ENCODE peak calls at places on chromosome 16, in ten cellular contexts. Y is adipocyte; M is transverse colon; C is stomach; Z is left ventricle myocardium inferior; T is skeletal muscle cell; N is heart right ventricle; F is NCI-H446 treated with DMSO at 0.1 percent for 48 hours; J is fibroblast of lung; S is activated T-helper 9 cell treated with anti-CD3 and anti-CD28 coated beads, Interleukin-2, amount 50 U/mL, for 16 hours. H is an unnamed sample.

GRCh38 chr16:79286646-79287423 is 313.7 kb downstream of the MAF start:
- DNase-seq in Y (no peak), S (peak; percentile 16), Z (peak; percentile 51), J (no peak), M (peak; percentile 58), F (no peak), C (peak; percentile 49), T (no peak), N (peak; percentile 47), H (peak; percentile 71)

GRCh38 chr16:11396241-11397048 is 51.2 kb downstream of the RMI2 start:
- DNase-seq in M (peak; percentile 68), Z (peak; percentile 67), F (no peak), C (peak; percentile 76), Y (peak; percentile 89), J (peak; percentile 40), S (peak; percentile 56), N (peak; percentile 70), T (no peak), H (peak; percentile 65)

GRCh38 chr16:2224183-2224486 is 744 bp downstream of the E4F1 start:
- DNase-seq in Y (no peak), M (no peak), T (no peak), N (no peak), F (no peak), Z (no peak), S (no peak), C (no peak), J (peak; percentile 46), H (no peak)

GRCh38 chr16:31301708-31302400 is 42.1 kb downstream of the ITGAM start:
- DNase-seq in J (no peak), F (peak; percentile 1), T (no peak), Y (peak; percentile 22), M (no peak), Z (no peak), S (no peak), N (no peak), C (no peak), H (no peak)

GRCh38 chr16:3577302-3577752 is at the start of gene NLRC3:
- DNase-seq in T (no peak), Y (no peak), N (no peak), F (no peak), Z (no peak), J (no peak), M (peak; percentile 28), S (no peak), C (no peak), H (no peak)

GRCh38 chr16:87845807-87846619 is 23.3 kb downstream of the SLC7A5 start:
- DNase-seq in S (no peak), F (no peak), N (no peak), T (no peak), J (no peak), Z (no peak), C (no peak), M (no peak), Y (no peak), H (no peak)

GRCh38 chr16:85028638-85029412 is 1.2 kb downstream of the KIAA0513 start:
- DNase-seq in S (peak; percentile 61), N (no peak), Z (no peak), F (no peak), J (peak; percentile 76), Y (peak; percentile 74), C (peak; percentile 84), T (no peak), M (peak; percentile 80), H (peak; percentile 93)

GRCh38 chr16:1530883-1531637 is 2.4 kb upstream of the TMEM204 start:
- DNase-seq in S (no peak), M (peak; percentile 32), Y (peak; percentile 94), T (peak; percentile 31), C (no peak), F (no peak), N (peak; percentile 77), J (no peak), Z (peak; percentile 80), H (peak; percentile 32)

GRCh38 chr16:35497399-35497798 is 2038.0 kb downstream of the TP53TG3F start:
- DNase-seq in F (no peak), C (no peak), S (no peak), N (no peak), J (no peak), Y (no peak), T (no peak), Z (no peak), M (no peak), H (no peak)

GRCh38 chr16:4626396-4626795 is 1.8 kb downstream of the MGRN1 start:
- DNase-seq in F (no peak), S (no peak), Z (no peak), M (no peak), Y (no peak), T (no peak), J (no peak), C (no peak), N (no peak), H (no peak)

GRCh38 chr16:1053700-1054368 is 18.7 kb upstream of the SSTR5 start:
- DNase-seq in S (no peak), J (no peak), T (no peak), Z (no peak), M (no peak), N (no peak), F (no peak), C (no peak), Y (no peak), H (no peak)

GRCh38 chr16:86823895-86824671 is 245.7 kb downstream of the FOXL1 start:
- DNase-seq in C (no peak), Z (no peak), T (peak; percentile 87), S (no peak), N (no peak), F (no peak), Y (no peak), J (peak; percentile 99), M (no peak), H (no peak)

GRCh38 chr16:14193316-14193871 is 122.3 kb downstream of the MRTFB start:
- DNase-seq in C (peak; percentile 34), F (no peak), M (peak; percentile 45), T (no peak), S (no peak), J (no peak), N (no peak), Y (no peak), Z (no peak), H (no peak)

GRCh38 chr16:13909872-13910303 is 10.1 kb upstream of the ERCC4 start:
- DNase-seq in S (no peak), F (peak; percentile 77), T (peak; percentile 12), C (peak; percentile 87), M (no peak), Z (peak; percentile 60), Y (peak; percentile 80), J (peak; percentile 93), N (peak; percentile 27), H (peak; percentile 97)

GRCh38 chr16:88430524-88431446 is 22.3 kb upstream of the ZFPM1 start:
- DNase-seq in J (peak; percentile 18), F (no peak), T (no peak), Z (peak; percentile 40), M (peak; percentile 39), C (no peak), S (peak; percentile 18), Y (no peak), N (peak; percentile 49), H (peak; percentile 29)

GRCh38 chr16:85330694-85331188 is 218.5 kb upstream of the CIBAR2 start:
- DNase-seq in Z (no peak), J (peak; percentile 88), M (no peak), F (peak; percentile 33), Y (peak; percentile 82), N (no peak), S (no peak), C (no peak), T (peak; percentile 67), H (peak; percentile 43)

GRCh38 chr16:27475561-27475960 is 73.6 kb downstream of the IL21R start:
- DNase-seq in T (peak; percentile 57), F (no peak), S (no peak), C (no peak), Y (peak; percentile 76), M (no peak), J (peak; percentile 95), N (no peak), Z (no peak), H (no peak)

GRCh38 chr16:81405702-81406113 is 38.9 kb upstream of the CMIP start:
- DNase-seq in Y (peak; percentile 51), F (no peak), T (peak; percentile 51), J (peak; percentile 99), Z (no peak), N (no peak), C (peak; percentile 44), S (no peak), M (no peak), H (peak; percentile 25)

GRCh38 chr16:1494711-1495110 is 1.6 kb downstream of the TELO2 start:
- DNase-seq in Y (no peak), Z (peak; percentile 65), T (no peak), F (no peak), N (peak; percentile 60), J (no peak), S (no peak), C (no peak), M (no peak), H (no peak)

GRCh38 chr16:2776500-2777139 is 460 bp downstream of the ELOB start:
- DNase-seq in Z (no peak), F (no peak), T (no peak), N (peak; percentile 48), Y (peak; percentile 59), J (no peak), S (no peak), C (no peak), M (no peak), H (no peak)

GRCh38 chr16:87778830-87779579 is 13.2 kb upstream of the KLHDC4 start:
- DNase-seq in T (peak; percentile 81), C (peak; percentile 94), M (peak; percentile 93), Z (peak; percentile 87), F (peak; percentile 14), N (peak; percentile 88), S (peak; percentile 91), Y (peak; percentile 98), J (peak; percentile 94), H (peak; percentile 90)

GRCh38 chr16:84973776-84974523 is 37.4 kb downstream of the ZDHHC7 start:
- DNase-seq in Z (no peak), F (no peak), J (no peak), C (no peak), M (no peak), T (no peak), S (no peak), N (no peak), Y (no peak), H (no peak)

GRCh38 chr16:58026139-58026704 is 668 bp downstream of the MMP15 start:
- DNase-seq in Y (peak; percentile 75), Z (peak; percentile 66), F (no peak), J (peak; percentile 43), T (no peak), M (peak; percentile 52), C (peak; percentile 66), N (peak; percentile 73), S (no peak), H (peak; percentile 67)

GRCh38 chr16:67389911-67390815 is 3.1 kb downstream of the TPPP3 start:
- DNase-seq in M (no peak), C (no peak), T (no peak), J (no peak), Y (no peak), Z (peak; percentile 46), F (no peak), S (no peak), N (peak; percentile 50), H (peak; percentile 67)

GRCh38 chr16:84806256-84806889 is 13.4 kb upstream of the CRISPLD2 start:
- DNase-seq in M (no peak), J (peak; percentile 94), S (no peak), T (peak; percentile 81), Y (peak; percentile 80), F (no peak), N (peak; percentile 53), C (peak; percentile 42), Z (peak; percentile 52), H (peak; percentile 37)

GRCh38 chr16:66435896-66436295 is 8.8 kb downstream of the BEAN1 start:
- DNase-seq in F (no peak), C (no peak), N (no peak), S (no peak), J (no peak), T (no peak), M (no peak), Y (no peak), Z (no peak), H (no peak)

GRCh38 chr16:23124315-23124714 is 24.9 kb downstream of the USP31 start:
- DNase-seq in Z (no peak), F (no peak), J (peak; percentile 85), C (no peak), T (peak; percentile 83), S (no peak), M (no peak), N (no peak), Y (peak; percentile 80), H (no peak)

GRCh38 chr16:87948119-87948545 is 3.1 kb upstream of the BANP start:
- DNase-seq in M (no peak), Z (no peak), S (no peak), F (no peak), Y (no peak), T (no peak), N (no peak), C (no peak), J (no peak), H (no peak)

H was measured in body of pancreas.